ENCODE peak calls at places on chromosomes 3 and 15, in ten cellular contexts. H is HL-60; R is A549; Q is left ventricle myocardium inferior; D is lung microvascular endothelial cell; E is AG10803; B is neural crest cell; G is G401; S is stimulated activated effector memory CD8-positive, alpha-beta T cell treated with anti-CD3 and anti-CD28 coated beads, Interleukin-12 subunit alpha, Interleukin-12 subunit beta, amount 100 ng/mL, for 72 hours; N is lower lobe of right lung. A is an unnamed sample.

GRCh38 chr15:92819312-92820232 is 80.6 kb upstream of the CHD2 start:
- DNase-seq in H (no peak), R (no peak), Q (no peak), D (no peak), E (no peak), B (no peak), G (peak), S (no peak), N (no peak), A (no peak)

GRCh38 chr3:48899298-48899697 is 616 bp upstream of the SLC25A20 start:
- DNase-seq in H (no peak), R (no peak), Q (no peak), D (no peak), E (no peak), B (no peak), G (no peak), S (peak), N (no peak), A (no peak)

GRCh38 chr3:31185004-31185357 is 290.5 kb upstream of the GADL1 start:
- DNase-seq in H (no peak), R (no peak), Q (no peak), D (no peak), E (peak), B (no peak), G (no peak), S (no peak), N (no peak), A (no peak)

GRCh38 chr15:90211440-90212168 is 10.5 kb downstream of the SEMA4B start:
- DNase-seq in H (no peak), R (peak), Q (no peak), D (no peak), E (no peak), B (no peak), G (no peak), S (no peak), N (no peak), A (no peak)

GRCh38 chr15:62506217-62506805 is 341.2 kb upstream of the C2CD4B start:
- DNase-seq in H (no peak), R (peak), Q (no peak), D (no peak), E (peak), B (no peak), G (peak), S (no peak), N (no peak), A (no peak)

GRCh38 chr15:63881431-63881830 is 47.7 kb upstream of the HERC1 start:
- DNase-seq in H (no peak), R (no peak), Q (no peak), D (no peak), E (no peak), B (no peak), G (no peak), S (no peak), N (no peak), A (no peak)

GRCh38 chr3:17162116-17162515 is 277.4 kb downstream of the PLCL2 start:
- DNase-seq in H (no peak), R (no peak), Q (no peak), D (no peak), E (no peak), B (no peak), G (peak), S (no peak), N (no peak), A (no peak)

GRCh38 chr3:155744091-155744625 is 713 bp downstream of the PLCH1 start:
- DNase-seq in H (no peak), R (peak), Q (peak), D (peak), E (no peak), B (peak), G (peak), S (peak), N (peak), A (no peak)

GRCh38 chr15:45183001-45183400 is 4.8 kb downstream of the SHF start:
- DNase-seq in H (no peak), R (no peak), Q (no peak), D (no peak), E (no peak), B (no peak), G (peak), S (no peak), N (no peak), A (no peak)

GRCh38 chr15:41474941-41475340 is 18.7 kb upstream of the ITPKA start:
- DNase-seq in H (no peak), R (no peak), Q (no peak), D (no peak), E (no peak), B (no peak), G (no peak), S (no peak), N (no peak), A (no peak)

GRCh38 chr15:43854801-43855200 is 28.0 kb downstream of the WDR76 start:
- DNase-seq in H (no peak), R (no peak), Q (no peak), D (peak), E (peak), B (no peak), G (no peak), S (no peak), N (no peak), A (no peak)

A was measured in tibial artery.